ENCODE peak calls at places on chromosomes 1 and 21, in four cellular contexts. T is HCT116, Z is lower leg skin, S is uterus. R is an unnamed sample.

GRCh38 chr1:185539277-185539943 is 194.8 kb upstream of the HMCN1 start:
- DNase-seq in T (no peak), S (no peak), Z (no peak), R (no peak)

GRCh38 chr1:224623743-224624333 is 7.7 kb downstream of the CNIH3 start:
- DNase-seq in S (no peak), Z (no peak), T (no peak), R (no peak)

GRCh38 chr1:25837253-25837875 is 17.6 kb downstream of the MTFR1L start:
- DNase-seq in S (no peak), T (no peak), Z (no peak), R (no peak)

GRCh38 chr1:184350573-184350972 is 36.3 kb upstream of the C1orf21 start:
- DNase-seq in T (no peak), Z (no peak), S (no peak), R (no peak)

GRCh38 chr1:47574451-47575165 is 136.8 kb downstream of the FOXD2 start:
- DNase-seq in Z (no peak), S (no peak), T (no peak), R (no peak)

GRCh38 chr21:30083120-30083945 is 83.3 kb downstream of the CLDN17 start:
- DNase-seq in T (no peak), Z (no peak), S (no peak), R (peak; percentile 71)

GRCh38 chr1:200473698-200474371 is 64.0 kb upstream of the ZNF281 start:
- DNase-seq in T (no peak), Z (no peak), S (no peak), R (no peak)

GRCh38 chr1:206512521-206513180 is 5.3 kb downstream of the RASSF5 start:
- DNase-seq in Z (no peak), T (no peak), S (no peak), R (no peak)

GRCh38 chr1:200081151-200081981 is 53.9 kb downstream of the NR5A2 start:
- DNase-seq in T (no peak), Z (no peak), S (no peak), R (no peak)

GRCh38 chr1:5238351-5239123 is 584.1 kb downstream of the AJAP1 start:
- DNase-seq in Z (no peak), T (no peak), S (no peak), R (no peak)

GRCh38 chr1:30335389-30335996 is 387.9 kb downstream of the MATN1 start:
- DNase-seq in S (no peak), Z (no peak), T (no peak), R (no peak)

GRCh38 chr1:198788561-198789064 is 149.8 kb downstream of the PTPRC start:
- DNase-seq in T (no peak), S (no peak), Z (no peak), R (peak; percentile 65)

GRCh38 chr1:155199792-155200191 is 7.9 kb downstream of the THBS3 start:
- DNase-seq in Z (no peak), T (no peak), S (no peak), R (no peak)

GRCh38 chr1:164774819-164775654 is 216.1 kb downstream of the PBX1 start:
- DNase-seq in Z (no peak), S (peak; percentile 26), T (no peak), R (no peak)

GRCh38 chr1:115089443-115090340 is at the start of gene TSPAN2:
- DNase-seq in T (no peak), Z (peak; percentile 35), S (peak; percentile 97), R (peak; percentile 95)

GRCh38 chr1:113935970-113936369 is 6.8 kb downstream of the HIPK1 start:
- DNase-seq in S (no peak), Z (no peak), T (no peak), R (no peak)

GRCh38 chr1:179873366-179873978 is 4.1 kb downstream of the TOR1AIP2 start:
- DNase-seq in Z (no peak), T (no peak), S (no peak), R (no peak)

GRCh38 chr1:10143961-10144485 is 66.3 kb upstream of the KIF1B start:
- DNase-seq in S (no peak), T (no peak), Z (no peak), R (no peak)

GRCh38 chr1:10074855-10075418 is 42.2 kb downstream of the UBE4B start:
- DNase-seq in S (peak; percentile 36), T (no peak), Z (no peak), R (no peak)

GRCh38 chr1:154427173-154428139 is 22.3 kb downstream of the IL6R start:
- DNase-seq in S (peak; percentile 84), Z (no peak), T (no peak), R (no peak)

R was measured in WTC11.